ENCODE peak calls at places on chromosomes 2 and 18, in nine cellular contexts. Z is A549, M is tibial nerve, O is ovary, K is prostate gland, V is right lobe of liver, P is body of pancreas, Q is IMR-90, C is GM12892. F is an unnamed sample.

GRCh38 chr2:188381614-188382013 is 89.9 kb downstream of the GULP1 start:
- DNase-seq in Z (peak), M (no peak), O (no peak), K (no peak), V (no peak), P (no peak), Q (peak), C (no peak), F (peak)

GRCh38 chr2:162063899-162064298 is 10.1 kb downstream of the DPP4 start:
- DNase-seq in Z (no peak), M (no peak), O (no peak), K (no peak), V (no peak), P (no peak), Q (no peak), C (no peak), F (no peak)

GRCh38 chr2:236866542-236867340 is 218.9 kb upstream of the COPS8 start:
- DNase-seq in Z (no peak), M (no peak), O (no peak), K (no peak), V (no peak), P (peak), Q (no peak), C (no peak), F (no peak)

GRCh38 chr2:104790100-104790811 is 63.7 kb upstream of the POU3F3 start:
- DNase-seq in Z (no peak), M (no peak), O (no peak), K (no peak), V (no peak), P (no peak), Q (no peak), C (no peak), F (no peak)

GRCh38 chr18:5584751-5585417 is 41.1 kb upstream of the EPB41L3 start:
- DNase-seq in Z (no peak), M (no peak), O (no peak), K (no peak), V (no peak), P (no peak), Q (peak), C (no peak), F (peak)

GRCh38 chr2:70771446-70771845 is 3.4 kb upstream of the ADD2 start:
- DNase-seq in Z (no peak), M (no peak), O (no peak), K (no peak), V (no peak), P (no peak), Q (no peak), C (no peak), F (no peak)

GRCh38 chr18:75477913-75478312 is 50.4 kb upstream of the SMIM21 start:
- DNase-seq in Z (no peak), M (no peak), O (no peak), K (no peak), V (no peak), P (no peak), Q (peak), C (no peak), F (no peak)

GRCh38 chr18:79546781-79547272 is 132.8 kb upstream of the CTDP1 start:
- DNase-seq in Z (no peak), M (no peak), O (peak), K (no peak), V (peak), P (no peak), Q (no peak), C (no peak), F (no peak)

GRCh38 chr18:13176847-13177246 is 41.7 kb upstream of the LDLRAD4 start:
- DNase-seq in Z (no peak), M (no peak), O (no peak), K (no peak), V (no peak), P (no peak), Q (no peak), C (no peak), F (no peak)

GRCh38 chr2:78465707-78466106 is 559.8 kb upstream of the REG3G start:
- DNase-seq in Z (no peak), M (no peak), O (no peak), K (no peak), V (no peak), P (no peak), Q (no peak), C (no peak), F (no peak)

GRCh38 chr2:226234187-226234586 is 565.4 kb downstream of the IRS1 start:
- DNase-seq in Z (no peak), M (no peak), O (no peak), K (no peak), V (no peak), P (no peak), Q (no peak), C (no peak), F (no peak)

GRCh38 chr18:58544616-58545337 is 84.1 kb downstream of the ALPK2 start:
- DNase-seq in Z (no peak), M (no peak), O (no peak), K (no peak), V (no peak), P (no peak), Q (no peak), C (no peak), F (no peak)

GRCh38 chr2:57515366-57515765 is 531.2 kb upstream of the VRK2 start:
- DNase-seq in Z (no peak), M (no peak), O (no peak), K (no peak), V (no peak), P (no peak), Q (no peak), C (no peak), F (no peak)

GRCh38 chr2:129876576-129876975 is 102.9 kb upstream of the RAB6C start:
- DNase-seq in Z (no peak), M (no peak), O (no peak), K (no peak), V (no peak), P (no peak), Q (no peak), C (no peak), F (no peak)

GRCh38 chr2:133461484-133461883 is 106.8 kb downstream of the NCKAP5 start:
- DNase-seq in Z (no peak), M (no peak), O (no peak), K (no peak), V (no peak), P (no peak), Q (no peak), C (no peak), F (no peak)

GRCh38 chr2:159094173-159094737 is 125.8 kb downstream of the TANC1 start:
- DNase-seq in Z (no peak), M (peak), O (peak), K (peak), V (no peak), P (no peak), Q (peak), C (no peak), F (no peak)

GRCh38 chr2:10239561-10239967 is 63.1 kb upstream of the HPCAL1 start:
- DNase-seq in Z (no peak), M (no peak), O (no peak), K (no peak), V (no peak), P (no peak), Q (no peak), C (no peak), F (no peak)

GRCh38 chr2:202592580-202592979 is 42.2 kb upstream of the FAM117B start:
- DNase-seq in Z (no peak), M (no peak), O (no peak), K (no peak), V (no peak), P (no peak), Q (peak), C (no peak), F (no peak)

GRCh38 chr2:23491622-23492336 is 106.8 kb downstream of the KLHL29 start:
- DNase-seq in Z (no peak), M (no peak), O (no peak), K (no peak), V (peak), P (no peak), Q (no peak), C (no peak), F (no peak)

GRCh38 chr2:173874899-173875247 is 90.3 kb downstream of the SP3 start:
- DNase-seq in Z (no peak), M (no peak), O (no peak), K (no peak), V (no peak), P (no peak), Q (no peak), C (no peak), F (no peak)

GRCh38 chr2:74391209-74391579 is 11.1 kb upstream of the DCTN1 start:
- DNase-seq in Z (peak), M (no peak), O (no peak), K (no peak), V (no peak), P (no peak), Q (peak), C (no peak), F (no peak)

GRCh38 chr2:170843656-170844055 is 27.0 kb downstream of the GAD1 start:
- DNase-seq in Z (no peak), M (no peak), O (no peak), K (no peak), V (no peak), P (no peak), Q (peak), C (no peak), F (peak)

GRCh38 chr18:31102020-31102684 is at the start of gene DSC2:
- DNase-seq in Z (no peak), M (no peak), O (peak), K (peak), V (peak), P (peak), Q (no peak), C (no peak), F (no peak)

GRCh38 chr2:229268626-229269025 is 2.5 kb downstream of the PID1 start:
- DNase-seq in Z (no peak), M (no peak), O (no peak), K (no peak), V (no peak), P (no peak), Q (peak), C (no peak), F (no peak)

GRCh38 chr2:129767346-129767745 is 212.1 kb upstream of the RAB6C start:
- DNase-seq in Z (no peak), M (no peak), O (no peak), K (no peak), V (no peak), P (no peak), Q (no peak), C (no peak), F (no peak)

GRCh38 chr2:27741673-27742072 is 29.8 kb upstream of the MRPL33 start:
- DNase-seq in Z (no peak), M (no peak), O (no peak), K (no peak), V (no peak), P (no peak), Q (no peak), C (no peak), F (no peak)

GRCh38 chr2:73284296-73285161 is at the start of gene FBXO41:
- DNase-seq in Z (peak), M (no peak), O (no peak), K (peak), V (no peak), P (peak), Q (peak), C (peak), F (no peak)

GRCh38 chr2:241809383-241810303 is 650 bp downstream of the NEU4 start:
- DNase-seq in Z (no peak), M (no peak), O (no peak), K (no peak), V (peak), P (no peak), Q (no peak), C (peak), F (no peak)

GRCh38 chr18:68840554-68841263 is 42.8 kb downstream of the CCDC102B start:
- DNase-seq in Z (peak), M (no peak), O (no peak), K (no peak), V (no peak), P (peak), Q (peak), C (no peak), F (peak)

GRCh38 chr18:23114171-23114881 is 21.0 kb upstream of the CABLES1 start:
- DNase-seq in Z (no peak), M (no peak), O (no peak), K (no peak), V (no peak), P (peak), Q (peak), C (no peak), F (no peak)

GRCh38 chr2:65313126-65313953 is 85.7 kb downstream of the ACTR2 start:
- DNase-seq in Z (no peak), M (no peak), O (no peak), K (no peak), V (no peak), P (no peak), Q (no peak), C (no peak), F (no peak)

GRCh38 chr2:30252723-30253688 is 21.7 kb downstream of the LBH start:
- DNase-seq in Z (peak), M (no peak), O (peak), K (peak), V (no peak), P (peak), Q (peak), C (no peak), F (no peak)

GRCh38 chr2:238138331-238139102 is at the start of gene KLHL30:
- DNase-seq in Z (no peak), M (no peak), O (no peak), K (no peak), V (no peak), P (no peak), Q (no peak), C (no peak), F (no peak)
- TF ChIP-seq POLR2A in Z (no peak), M (no peak), O (no peak), K (no peak), V (no peak), P (no peak), Q (no peak), C (no peak), F (no peak)

GRCh38 chr2:108588070-108588668 is 53.9 kb downstream of the LIMS1 start:
- DNase-seq in Z (no peak), M (no peak), O (no peak), K (no peak), V (no peak), P (peak), Q (no peak), C (no peak), F (no peak)
- TF ChIP-seq POLR2A in Z (no peak), M (peak), O (no peak), K (no peak), V (peak), P (peak), Q (no peak), C (no peak), F (no peak)

GRCh38 chr18:48158721-48159120 is 228.3 kb upstream of the SMAD2 start:
- DNase-seq in Z (no peak), M (no peak), O (no peak), K (no peak), V (no peak), P (no peak), Q (no peak), C (no peak), F (no peak)
- TF ChIP-seq POLR2A in Z (no peak), M (no peak), O (no peak), K (no peak), V (no peak), P (no peak), Q (no peak), C (no peak), F (no peak)

DNA sequence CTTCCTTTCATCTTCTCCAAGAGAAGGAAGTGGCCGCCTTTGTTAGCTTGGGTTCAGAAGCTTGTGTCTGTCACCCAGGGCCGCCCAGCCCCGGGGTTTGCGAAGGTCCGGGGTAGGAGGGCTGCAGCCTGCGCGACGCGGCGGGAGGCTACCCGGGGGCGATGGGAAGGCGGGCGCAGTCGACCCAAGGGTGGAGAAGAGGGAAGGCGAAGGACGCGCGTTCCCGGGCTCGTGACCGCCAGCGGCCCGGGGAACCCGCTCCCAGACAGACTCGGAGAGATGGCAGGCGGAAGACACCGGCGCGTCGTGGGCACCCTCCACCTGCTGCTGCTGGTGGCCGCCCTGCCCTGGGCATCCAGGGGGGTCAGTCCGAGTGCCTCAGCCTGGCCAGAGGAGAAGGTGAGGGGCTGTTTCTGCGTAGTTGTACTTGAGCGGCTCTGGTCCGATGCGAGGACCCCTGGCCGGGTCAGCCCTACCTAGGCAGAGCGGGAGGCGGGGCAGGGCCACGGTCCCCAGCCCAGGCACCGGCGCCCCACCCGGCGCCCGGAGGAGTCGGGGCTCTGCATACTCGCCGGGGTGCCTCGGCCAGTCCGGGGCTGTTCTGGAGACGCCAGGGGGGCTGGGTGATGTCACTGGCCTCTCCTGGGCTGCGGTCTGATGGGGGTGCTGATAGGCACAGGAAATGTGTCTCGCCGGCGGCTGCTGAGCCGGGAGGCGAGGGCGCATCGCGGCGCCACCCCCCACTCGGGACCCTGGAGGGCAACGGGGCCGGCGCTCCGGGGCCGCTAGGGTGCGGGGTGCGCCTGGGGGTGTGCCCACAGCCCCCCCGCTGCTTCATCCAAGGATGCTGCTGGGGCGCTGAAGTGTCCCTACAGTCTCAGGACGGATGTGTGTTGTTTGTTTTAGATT is at the start of gene QPCT:
- DNase-seq in Z (peak), M (peak), O (peak), K (peak), V (peak), P (peak), Q (peak), C (peak), F (peak)
- TF ChIP-seq POLR2A in Z (peak), M (no peak), O (no peak), K (no peak), V (no peak), P (peak), Q (no peak), C (no peak), F (no peak)

GRCh38 chr2:108536133-108536780 is 2.0 kb downstream of the LIMS1 start:
- DNase-seq in Z (no peak), M (no peak), O (no peak), K (no peak), V (no peak), P (no peak), Q (peak), C (no peak), F (no peak)

GRCh38 chr2:108534577-108535379 is 508 bp downstream of the LIMS1 start:
- DNase-seq in Z (peak), M (no peak), O (peak), K (peak), V (peak), P (peak), Q (no peak), C (no peak), F (peak)

GRCh38 chr2:108535380-108535677 is 1.1 kb downstream of the LIMS1 start:
- DNase-seq in Z (no peak), M (no peak), O (no peak), K (no peak), V (no peak), P (no peak), Q (no peak), C (no peak), F (no peak)

GRCh38 chr2:108531674-108532055 is 2.6 kb upstream of the LIMS1 start:
- DNase-seq in Z (no peak), M (no peak), O (no peak), K (no peak), V (no peak), P (no peak), Q (no peak), C (no peak), F (no peak)

DNA sequence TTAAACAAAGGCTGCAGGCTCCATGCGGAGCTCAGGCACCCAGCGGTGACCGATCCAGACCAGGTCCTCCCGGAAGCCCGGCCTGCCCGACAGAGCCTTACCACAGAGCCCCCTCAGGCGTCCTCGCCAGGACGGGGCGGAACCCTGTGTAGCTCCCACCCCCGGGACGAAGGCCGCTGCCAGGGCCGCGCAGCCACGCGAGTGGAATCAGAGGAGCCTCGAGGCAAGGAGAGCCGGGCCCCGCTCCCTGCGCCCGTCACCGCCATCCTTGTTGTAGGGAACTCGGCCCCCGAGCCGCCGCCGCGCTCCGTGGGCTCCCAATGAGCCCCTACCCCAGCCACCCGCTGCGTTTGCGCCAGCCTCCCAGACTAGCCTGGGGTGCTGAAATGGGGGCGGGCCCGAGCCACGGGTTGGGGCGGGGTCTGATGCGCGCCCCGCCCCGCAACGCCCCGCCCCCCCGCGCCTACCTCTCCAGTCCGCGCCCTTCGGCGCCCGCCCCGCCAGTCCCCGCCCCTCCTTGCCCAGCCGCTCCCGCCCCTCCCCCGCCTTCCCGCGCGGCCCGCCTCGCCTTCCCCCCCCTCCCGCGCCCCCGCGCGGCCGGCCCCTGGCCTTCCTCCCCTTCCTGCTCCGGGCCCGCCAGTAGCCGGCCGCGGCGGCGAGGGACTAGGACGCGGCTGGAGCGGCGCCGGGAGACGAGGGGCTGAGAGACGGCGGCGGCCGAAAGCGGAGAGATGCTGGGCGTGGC is at the start of gene LIMS1:
- DNase-seq in Z (peak), M (peak), O (peak), K (peak), V (peak), P (peak), Q (peak), C (peak), F (peak)
- TF ChIP-seq POLR2A in Z (peak), M (peak), O (peak), K (peak), V (peak), P (peak), Q (peak), C (peak), F (peak)

GRCh38 chr18:77062518-77063003 is 70.0 kb downstream of the MBP start:
- DNase-seq in Z (no peak), M (no peak), O (no peak), K (no peak), V (no peak), P (no peak), Q (peak), C (no peak), F (no peak)

GRCh38 chr18:77061291-77061945 is 71.2 kb downstream of the MBP start:
- DNase-seq in Z (no peak), M (no peak), O (no peak), K (no peak), V (no peak), P (no peak), Q (peak), C (no peak), F (no peak)

GRCh38 chr18:77065221-77065981 is 67.2 kb downstream of the MBP start:
- DNase-seq in Z (peak), M (no peak), O (no peak), K (no peak), V (no peak), P (peak), Q (peak), C (no peak), F (no peak)

GRCh38 chr18:77061946-77062517 is 70.6 kb downstream of the MBP start:
- DNase-seq in Z (no peak), M (no peak), O (peak), K (no peak), V (no peak), P (peak), Q (no peak), C (no peak), F (no peak)

GRCh38 chr18:77063256-77063655 is 69.3 kb downstream of the MBP start:
- DNase-seq in Z (no peak), M (no peak), O (no peak), K (no peak), V (no peak), P (peak), Q (peak), C (peak), F (no peak)
- TF ChIP-seq POLR2A in Z (no peak), M (no peak), O (no peak), K (no peak), V (no peak), P (no peak), Q (no peak), C (peak), F (no peak)

GRCh38 chr2:218256612-218257350 is 4.0 kb upstream of the GPBAR1 start:
- DNase-seq in Z (no peak), M (no peak), O (no peak), K (no peak), V (no peak), P (no peak), Q (no peak), C (no peak), F (no peak)
- TF ChIP-seq POLR2A in Z (no peak), M (no peak), O (no peak), K (no peak), V (no peak), P (no peak), Q (no peak), C (peak), F (no peak)

GRCh38 chr2:44938287-44939073 is 3.0 kb upstream of the SIX3 start:
- DNase-seq in Z (no peak), M (no peak), O (no peak), K (no peak), V (no peak), P (no peak), Q (no peak), C (no peak), F (no peak)
- TF ChIP-seq POLR2A in Z (peak), M (no peak), O (no peak), K (no peak), V (no peak), P (no peak), Q (no peak), C (no peak), F (no peak)

GRCh38 chr2:108384662-108385393 is 7.1 kb downstream of the SULT1C4 start:
- DNase-seq in Z (no peak), M (no peak), O (no peak), K (no peak), V (no peak), P (no peak), Q (no peak), C (no peak), F (no peak)
- TF ChIP-seq POLR2A in Z (no peak), M (no peak), O (no peak), K (no peak), V (no peak), P (no peak), Q (no peak), C (no peak), F (no peak)